ENCODE peak calls at places on chromosomes 11 and 22, in six cellular contexts. One of them, this sample, is unnamed.

GRCh38 chr22:28822930-28823481 is 22.6 kb upstream of the XBP1 start:
- DNase-seq in HFFc6: no peak
- DNase-seq in sigmoid colon: no peak
- DNase-seq in testis: no peak
- DNase-seq in mammary epithelial cell: no peak
- DNase-seq in transverse colon: peak
- DNase-seq in this sample: peak

GRCh38 chr11:119791701-119792151 is 62.7 kb upstream of the NECTIN1 start:
- DNase-seq in HFFc6: peak
- DNase-seq in testis: peak
- DNase-seq in transverse colon: no peak
- DNase-seq in mammary epithelial cell: no peak
- DNase-seq in sigmoid colon: peak
- DNase-seq in this sample: no peak

GRCh38 chr22:37304595-37305343 is 22.5 kb downstream of the CYTH4 start:
- DNase-seq in HFFc6: peak
- DNase-seq in sigmoid colon: no peak
- DNase-seq in transverse colon: no peak
- DNase-seq in mammary epithelial cell: peak
- DNase-seq in testis: no peak
- DNase-seq in this sample: no peak

GRCh38 chr22:24843048-24843447 is 37.0 kb downstream of the SGSM1 start:
- DNase-seq in testis: no peak
- DNase-seq in mammary epithelial cell: no peak
- DNase-seq in sigmoid colon: peak
- DNase-seq in HFFc6: no peak
- DNase-seq in transverse colon: no peak
- DNase-seq in this sample: no peak

GRCh38 chr11:14773755-14774154 is 118.3 kb downstream of the CYP2R1 start:
- DNase-seq in transverse colon: no peak
- DNase-seq in sigmoid colon: no peak
- DNase-seq in testis: no peak
- DNase-seq in HFFc6: no peak
- DNase-seq in mammary epithelial cell: no peak
- DNase-seq in this sample: peak

GRCh38 chr22:39292002-39292401 is 27.4 kb downstream of the RPL3 start:
- DNase-seq in mammary epithelial cell: no peak
- DNase-seq in sigmoid colon: no peak
- DNase-seq in HFFc6: no peak
- DNase-seq in transverse colon: no peak
- DNase-seq in testis: peak
- DNase-seq in this sample: no peak

GRCh38 chr11:69293819-69294505 is at the start of gene MYEOV:
- DNase-seq in transverse colon: peak
- DNase-seq in sigmoid colon: no peak
- DNase-seq in mammary epithelial cell: peak
- DNase-seq in HFFc6: no peak
- DNase-seq in testis: no peak
- DNase-seq in this sample: peak

GRCh38 chr11:134474942-134475341 is 62.9 kb upstream of the B3GAT1 start:
- DNase-seq in testis: no peak
- DNase-seq in HFFc6: no peak
- DNase-seq in mammary epithelial cell: no peak
- DNase-seq in transverse colon: no peak
- DNase-seq in sigmoid colon: no peak
- DNase-seq in this sample: peak

GRCh38 chr11:112174789-112175595 is at the start of gene BCO2:
- DNase-seq in sigmoid colon: peak
- DNase-seq in testis: peak
- DNase-seq in HFFc6: peak
- DNase-seq in transverse colon: peak
- DNase-seq in mammary epithelial cell: peak
- DNase-seq in this sample: peak

GRCh38 chr22:44026630-44027511 is 2.8 kb downstream of the PARVB start:
- DNase-seq in transverse colon: peak
- DNase-seq in testis: peak
- DNase-seq in HFFc6: no peak
- DNase-seq in mammary epithelial cell: no peak
- DNase-seq in sigmoid colon: peak
- DNase-seq in this sample: peak

GRCh38 chr11:117232911-117233409 is 489 bp downstream of the RNF214 start:
- DNase-seq in transverse colon: no peak
- DNase-seq in mammary epithelial cell: no peak
- DNase-seq in HFFc6: no peak
- DNase-seq in sigmoid colon: peak
- DNase-seq in testis: peak
- DNase-seq in this sample: peak

GRCh38 chr11:130601141-130601540 is 152.7 kb downstream of the ADAMTS15 start:
- DNase-seq in mammary epithelial cell: no peak
- DNase-seq in sigmoid colon: peak
- DNase-seq in transverse colon: peak
- DNase-seq in HFFc6: peak
- DNase-seq in testis: peak
- DNase-seq in this sample: no peak

GRCh38 chr22:42969348-42969975 is 45.5 kb downstream of the PACSIN2 start:
- DNase-seq in mammary epithelial cell: peak
- DNase-seq in HFFc6: peak
- DNase-seq in testis: no peak
- DNase-seq in sigmoid colon: no peak
- DNase-seq in transverse colon: no peak
- DNase-seq in this sample: no peak

GRCh38 chr22:23675502-23676415 is 15.1 kb upstream of the RGL4 start:
- DNase-seq in HFFc6: no peak
- DNase-seq in mammary epithelial cell: no peak
- DNase-seq in sigmoid colon: peak
- DNase-seq in testis: peak
- DNase-seq in transverse colon: peak
- DNase-seq in this sample: peak

GRCh38 chr22:38139901-38140300 is 29.4 kb upstream of the BAIAP2L2 start:
- DNase-seq in transverse colon: no peak
- DNase-seq in HFFc6: no peak
- DNase-seq in testis: no peak
- DNase-seq in sigmoid colon: peak
- DNase-seq in mammary epithelial cell: no peak
- DNase-seq in this sample: no peak

GRCh38 chr11:114031599-114032320 is 27.8 kb upstream of the ZBTB16 start:
- DNase-seq in sigmoid colon: no peak
- DNase-seq in transverse colon: no peak
- DNase-seq in mammary epithelial cell: no peak
- DNase-seq in testis: no peak
- DNase-seq in HFFc6: no peak
- DNase-seq in this sample: no peak

GRCh38 chr11:73178092-73178539 is 36.0 kb upstream of the FCHSD2 start:
- DNase-seq in sigmoid colon: peak
- DNase-seq in transverse colon: peak
- DNase-seq in testis: peak
- DNase-seq in mammary epithelial cell: peak
- DNase-seq in HFFc6: peak
- DNase-seq in this sample: peak
- TF ChIP-seq CTCF in sigmoid colon: peak
- TF ChIP-seq CTCF in transverse colon: peak
- TF ChIP-seq CTCF in testis: peak
- TF ChIP-seq CTCF in mammary epithelial cell: peak
- TF ChIP-seq CTCF in HFFc6: peak
- TF ChIP-seq CTCF in this sample: peak

GRCh38 chr11:2074266-2074825 is 64.8 kb downstream of the IGF2 start:
- DNase-seq in transverse colon: no peak
- DNase-seq in testis: no peak
- DNase-seq in mammary epithelial cell: no peak
- DNase-seq in HFFc6: no peak
- DNase-seq in sigmoid colon: no peak
- DNase-seq in this sample: peak
- TF ChIP-seq CTCF in transverse colon: no peak
- TF ChIP-seq CTCF in testis: no peak
- TF ChIP-seq CTCF in mammary epithelial cell: no peak
- TF ChIP-seq CTCF in HFFc6: peak
- TF ChIP-seq CTCF in sigmoid colon: no peak
- TF ChIP-seq CTCF in this sample: peak

GRCh38 chr22:22591348-22592299 is 32.6 kb upstream of the PRAME start:
- DNase-seq in sigmoid colon: no peak
- DNase-seq in HFFc6: no peak
- DNase-seq in testis: no peak
- DNase-seq in mammary epithelial cell: no peak
- DNase-seq in transverse colon: no peak
- DNase-seq in this sample: no peak
- TF ChIP-seq CTCF in sigmoid colon: no peak
- TF ChIP-seq CTCF in HFFc6: peak
- TF ChIP-seq CTCF in testis: no peak
- TF ChIP-seq CTCF in mammary epithelial cell: no peak
- TF ChIP-seq CTCF in transverse colon: no peak
- TF ChIP-seq CTCF in this sample: no peak

GRCh38 chr11:65014146-65014960 is at the start of gene ARL2:
- DNase-seq in testis: peak
- DNase-seq in transverse colon: no peak
- DNase-seq in mammary epithelial cell: peak
- DNase-seq in sigmoid colon: no peak
- DNase-seq in HFFc6: no peak
- DNase-seq in this sample: peak

GRCh38 chr11:65013692-65014145 is 241 bp upstream of the ARL2 start:
- DNase-seq in sigmoid colon: peak
- DNase-seq in transverse colon: peak
- DNase-seq in mammary epithelial cell: peak
- DNase-seq in HFFc6: peak
- DNase-seq in testis: peak
- DNase-seq in this sample: peak

GRCh38 chr11:65019824-65020223 is 5.9 kb downstream of the ARL2 start:
- DNase-seq in transverse colon: no peak
- DNase-seq in mammary epithelial cell: no peak
- DNase-seq in HFFc6: no peak
- DNase-seq in testis: no peak
- DNase-seq in sigmoid colon: no peak
- DNase-seq in this sample: no peak

GRCh38 chr11:65017927-65018326 is 4.0 kb downstream of the ARL2 start:
- DNase-seq in mammary epithelial cell: no peak
- DNase-seq in testis: no peak
- DNase-seq in sigmoid colon: no peak
- DNase-seq in transverse colon: no peak
- DNase-seq in HFFc6: no peak
- DNase-seq in this sample: no peak

GRCh38 chr11:65016705-65017104 is 2.7 kb downstream of the ARL2 start:
- DNase-seq in testis: no peak
- DNase-seq in mammary epithelial cell: no peak
- DNase-seq in transverse colon: no peak
- DNase-seq in sigmoid colon: no peak
- DNase-seq in HFFc6: no peak
- DNase-seq in this sample: no peak
- TF ChIP-seq CTCF in testis: no peak
- TF ChIP-seq CTCF in mammary epithelial cell: no peak
- TF ChIP-seq CTCF in transverse colon: no peak
- TF ChIP-seq CTCF in sigmoid colon: no peak
- TF ChIP-seq CTCF in HFFc6: no peak
- TF ChIP-seq CTCF in this sample: no peak

DNA sequence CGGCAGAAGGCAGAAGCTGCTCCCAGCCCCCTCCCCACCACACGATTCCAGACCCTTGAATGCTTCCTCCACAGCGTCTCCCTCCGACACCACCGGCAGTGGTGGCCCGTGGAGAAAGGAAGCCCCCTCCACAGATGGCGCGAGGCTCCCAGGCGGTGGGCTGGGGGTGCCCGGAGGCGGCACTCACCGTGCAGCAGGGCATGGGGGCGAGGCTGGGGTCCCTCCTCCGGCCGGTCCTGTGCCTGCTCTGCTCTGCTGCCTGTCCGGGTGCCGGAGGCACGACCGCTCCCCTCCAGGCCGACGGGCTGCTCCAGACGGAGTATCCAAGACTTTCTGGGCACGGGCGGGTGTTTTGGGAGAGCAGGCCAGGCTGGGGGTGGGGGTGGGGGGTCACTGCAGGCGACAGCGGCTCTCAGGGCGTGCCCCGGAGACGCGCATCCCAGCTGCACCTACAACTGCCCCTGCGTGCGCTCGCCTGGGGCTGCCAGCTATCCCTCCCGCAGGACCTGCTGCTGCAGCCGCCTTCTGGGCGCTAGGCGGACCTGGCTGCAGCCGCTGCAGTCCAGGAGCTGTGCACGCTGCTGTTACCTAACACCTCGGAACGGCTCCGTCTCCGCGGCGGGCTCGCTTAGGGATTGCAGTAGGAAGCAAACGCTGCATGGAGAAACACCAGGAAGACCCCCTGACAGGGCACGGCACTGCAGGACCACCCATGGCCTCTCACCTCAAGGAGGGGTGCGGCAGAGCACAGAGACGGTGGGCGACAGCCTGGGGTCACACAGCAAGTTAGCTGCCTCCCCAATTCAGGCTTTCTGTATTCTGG is 15.2 kb downstream of the MRGPRG start:
- DNase-seq in HFFc6: no peak
- DNase-seq in transverse colon: no peak
- DNase-seq in mammary epithelial cell: peak
- DNase-seq in testis: no peak
- DNase-seq in sigmoid colon: peak
- DNase-seq in this sample: no peak
- TF ChIP-seq CTCF in HFFc6: no peak
- TF ChIP-seq CTCF in transverse colon: no peak
- TF ChIP-seq CTCF in mammary epithelial cell: no peak
- TF ChIP-seq CTCF in testis: no peak
- TF ChIP-seq CTCF in sigmoid colon: no peak
- TF ChIP-seq CTCF in this sample: no peak

GRCh38 chr22:26585104-26585790 is 4.7 kb downstream of the TPST2 start:
- DNase-seq in mammary epithelial cell: peak
- DNase-seq in testis: peak
- DNase-seq in sigmoid colon: peak
- DNase-seq in transverse colon: no peak
- DNase-seq in HFFc6: peak
- DNase-seq in this sample: peak
- TF ChIP-seq CTCF in mammary epithelial cell: no peak
- TF ChIP-seq CTCF in testis: no peak
- TF ChIP-seq CTCF in sigmoid colon: no peak
- TF ChIP-seq CTCF in transverse colon: no peak
- TF ChIP-seq CTCF in HFFc6: peak
- TF ChIP-seq CTCF in this sample: no peak

This sample was measured in activated CD8-positive, alpha-beta T cell treated with anti-CD3 and anti-CD28 coated beads for 36 hours.